ENCODE peak calls at places on chromosomes 13 and 19, in seven cellular contexts. R, L, D, Q, A, H and G are unnamed samples.

GRCh38 chr13:113903361-113903760 is 39.5 kb upstream of the GAS6 start:
- DNase-seq in R (no peak), L (no peak), D (no peak), Q (no peak), A (peak), H (no peak), G (peak)

GRCh38 chr13:26629260-26629659 is 71.8 kb downstream of the WASF3 start:
- DNase-seq in R (no peak), L (no peak), D (no peak), Q (no peak), A (peak), H (no peak), G (peak)

GRCh38 chr13:83414393-83414792 is 467.9 kb downstream of the SLITRK1 start:
- DNase-seq in R (no peak), L (no peak), D (no peak), Q (no peak), A (no peak), H (no peak), G (no peak)

GRCh38 chr19:10134040-10134439 is 14.3 kb upstream of the EIF3G start:
- DNase-seq in R (no peak), L (no peak), D (no peak), Q (no peak), A (no peak), H (no peak), G (no peak)

GRCh38 chr19:756232-756631 is 5.3 kb downstream of the MISP start:
- DNase-seq in R (no peak), L (no peak), D (no peak), Q (no peak), A (peak), H (no peak), G (peak)

GRCh38 chr19:30084390-30084819 is 142.4 kb downstream of the URI1 start:
- DNase-seq in R (no peak), L (no peak), D (peak), Q (no peak), A (no peak), H (no peak), G (no peak)

GRCh38 chr19:901216-902092 is 8.2 kb downstream of the RNU6-9 start:
- DNase-seq in R (no peak), L (no peak), D (no peak), Q (no peak), A (no peak), H (no peak), G (no peak)

GRCh38 chr19:7547153-7547552 is 11.6 kb downstream of the PNPLA6 start:
- DNase-seq in R (no peak), L (no peak), D (no peak), Q (no peak), A (no peak), H (no peak), G (no peak)

GRCh38 chr19:16208064-16208759 is 10.5 kb downstream of the AP1M1 start:
- DNase-seq in R (no peak), L (no peak), D (no peak), Q (no peak), A (no peak), H (no peak), G (no peak)

GRCh38 chr13:111401151-111401550 is 80.7 kb downstream of the TEX29 start:
- DNase-seq in R (no peak), L (no peak), D (no peak), Q (no peak), A (no peak), H (no peak), G (no peak)

GRCh38 chr19:1690570-1691307 is 38.3 kb upstream of the TCF3 start:
- DNase-seq in R (no peak), L (peak), D (peak), Q (no peak), A (no peak), H (peak), G (no peak)

DNA sequence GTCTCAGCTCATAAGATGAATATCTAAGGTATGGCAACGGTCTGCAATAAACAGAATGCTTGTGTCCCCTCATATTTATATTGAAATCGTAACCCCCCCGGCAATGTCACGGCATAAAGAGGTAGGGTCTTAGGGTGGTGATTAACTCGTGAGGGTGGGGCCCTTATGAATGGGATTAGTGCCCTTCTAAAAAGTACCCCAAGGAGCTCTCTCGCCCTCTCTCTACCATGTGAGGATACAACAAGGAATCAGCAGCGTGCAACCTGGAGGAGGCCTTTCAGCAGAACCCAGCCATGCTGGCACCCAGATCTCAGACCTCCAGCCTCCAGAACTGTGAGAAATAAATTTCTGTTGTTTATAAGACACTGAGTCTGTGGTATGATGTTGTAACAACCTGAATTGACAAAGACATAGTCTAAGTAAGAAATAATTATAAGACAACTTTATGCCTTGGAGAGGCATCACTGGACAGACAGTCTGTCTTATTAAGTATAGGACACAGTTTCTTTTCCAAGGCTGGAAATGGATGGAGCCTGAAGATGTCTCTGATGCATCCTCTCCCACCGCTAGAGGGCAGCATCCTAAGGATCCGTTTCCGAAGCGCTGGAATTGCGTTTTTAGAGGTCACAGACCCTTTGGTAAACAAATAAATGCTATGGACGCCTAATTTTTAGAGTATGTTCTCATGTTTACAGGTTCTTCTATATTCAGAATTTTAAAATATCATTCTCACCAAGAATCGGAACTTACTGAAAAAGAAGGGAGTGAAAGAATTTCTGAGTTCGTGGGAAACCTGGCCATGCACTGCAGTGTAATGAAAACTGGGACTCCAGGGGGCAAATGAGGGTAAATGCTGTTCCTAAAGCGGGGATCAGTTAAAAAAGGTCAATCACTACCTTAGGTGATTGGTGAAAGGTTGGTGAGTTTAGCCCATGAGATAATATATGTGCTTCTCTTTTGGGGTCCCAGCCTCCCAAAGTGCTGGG is 13.3 kb upstream of the LEUTX start:
- DNase-seq in R (no peak), L (no peak), D (peak), Q (peak), A (peak), H (peak), G (peak)
- TF ChIP-seq CTCF in R (peak), L (peak), D (peak), Q (peak), A (peak), H (peak), G (peak)

GRCh38 chr19:23273594-23274412 is 23.6 kb upstream of the ZNF724 start:
- DNase-seq in R (peak), L (peak), D (peak), Q (peak), A (peak), H (peak), G (peak)
- TF ChIP-seq CTCF in R (no peak), L (no peak), D (no peak), Q (no peak), A (no peak), H (no peak), G (no peak)

GRCh38 chr19:13526552-13526951 is 20.3 kb upstream of the CACNA1A start:
- DNase-seq in R (no peak), L (no peak), D (no peak), Q (no peak), A (peak), H (peak), G (peak)
- TF ChIP-seq CTCF in R (peak), L (no peak), D (no peak), Q (peak), A (peak), H (peak), G (peak)

GRCh38 chr19:50462970-50463369 is 13.3 kb upstream of the EMC10 start:
- DNase-seq in R (no peak), L (no peak), D (no peak), Q (no peak), A (no peak), H (no peak), G (no peak)

GRCh38 chr19:50465000-50465399 is 11.3 kb upstream of the EMC10 start:
- DNase-seq in R (no peak), L (no peak), D (no peak), Q (no peak), A (no peak), H (no peak), G (no peak)

GRCh38 chr19:50464348-50464747 is 12.0 kb upstream of the EMC10 start:
- DNase-seq in R (no peak), L (no peak), D (no peak), Q (no peak), A (no peak), H (no peak), G (no peak)

GRCh38 chr19:50467566-50467965 is 8.7 kb upstream of the EMC10 start:
- DNase-seq in R (no peak), L (no peak), D (no peak), Q (no peak), A (no peak), H (no peak), G (no peak)

DNA sequence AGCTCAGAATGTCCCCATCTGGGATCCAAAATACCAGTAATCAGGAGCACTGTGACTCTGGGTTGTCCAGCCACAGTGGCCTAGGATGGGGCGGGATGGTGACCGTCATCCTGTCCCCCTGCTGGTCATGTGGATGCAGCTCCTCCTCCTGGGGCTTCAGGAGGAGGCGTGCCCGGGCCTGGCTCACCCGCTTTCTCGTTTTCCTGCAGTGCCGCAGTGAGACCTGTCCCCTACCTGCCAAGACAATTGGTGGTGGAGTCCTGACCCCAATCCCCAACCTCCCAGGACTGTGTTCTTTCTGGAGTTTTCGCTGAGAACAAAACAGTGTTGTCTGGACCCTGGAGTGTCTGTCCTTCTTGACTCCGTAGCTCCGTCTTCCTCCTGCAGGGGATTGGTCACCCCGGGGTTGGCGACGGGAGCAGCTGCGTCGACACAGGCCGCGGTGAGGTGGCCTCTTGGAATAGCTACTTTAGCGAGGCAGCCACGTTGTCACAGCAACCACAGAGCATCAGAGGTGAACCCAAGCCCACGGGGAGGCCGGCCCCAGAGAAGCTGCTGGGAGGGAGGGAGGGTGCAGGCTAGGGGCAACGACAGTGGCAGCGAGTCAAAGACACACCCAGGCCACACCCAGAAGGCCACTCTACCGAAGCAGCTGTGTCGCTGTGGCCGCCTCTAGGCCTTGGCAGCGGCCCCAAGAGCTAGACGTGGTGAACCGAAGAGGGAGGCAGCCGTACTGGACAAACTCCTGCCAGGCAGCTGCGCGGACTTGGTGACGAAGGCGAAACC is 10.1 kb upstream of the EMC10 start:
- DNase-seq in R (no peak), L (peak), D (no peak), Q (no peak), A (no peak), H (peak), G (no peak)
- TF ChIP-seq CTCF in R (peak), L (no peak), D (no peak), Q (no peak), A (peak), H (no peak), G (peak)

GRCh38 chr19:35176183-35176570 is 21.6 kb downstream of the FXYD5 start:
- DNase-seq in R (no peak), L (no peak), D (no peak), Q (no peak), A (no peak), H (no peak), G (no peak)

GRCh38 chr19:35171730-35172129 is 17.2 kb downstream of the FXYD5 start:
- DNase-seq in R (no peak), L (no peak), D (no peak), Q (no peak), A (no peak), H (no peak), G (no peak)

GRCh38 chr19:35177377-35178274 is 23.1 kb downstream of the FXYD5 start:
- DNase-seq in R (no peak), L (no peak), D (no peak), Q (no peak), A (no peak), H (no peak), G (no peak)

GRCh38 chr19:35170359-35171061 is 16.0 kb downstream of the FXYD5 start:
- DNase-seq in R (no peak), L (no peak), D (no peak), Q (no peak), A (no peak), H (no peak), G (no peak)

GRCh38 chr19:35174226-35174625 is 19.7 kb downstream of the FXYD5 start:
- DNase-seq in R (no peak), L (no peak), D (no peak), Q (no peak), A (no peak), H (no peak), G (no peak)
- TF ChIP-seq CTCF in R (no peak), L (no peak), D (no peak), Q (no peak), A (no peak), H (no peak), G (no peak)

GRCh38 chr19:44003461-44004134 is 841 bp downstream of the ZNF230 start:
- DNase-seq in R (no peak), L (no peak), D (peak), Q (no peak), A (no peak), H (peak), G (peak)
- TF ChIP-seq CTCF in R (no peak), L (no peak), D (no peak), Q (no peak), A (no peak), H (no peak), G (no peak)

GRCh38 chr13:34065915-34066314 is 248.0 kb downstream of the RFC3 start:
- DNase-seq in R (no peak), L (no peak), D (no peak), Q (no peak), A (no peak), H (no peak), G (no peak)

GRCh38 chr13:34066344-34066743 is 248.4 kb downstream of the RFC3 start:
- DNase-seq in R (no peak), L (no peak), D (no peak), Q (no peak), A (no peak), H (no peak), G (no peak)

GRCh38 chr13:34070006-34070405 is 252.1 kb downstream of the RFC3 start:
- DNase-seq in R (no peak), L (no peak), D (no peak), Q (no peak), A (no peak), H (no peak), G (peak)

GRCh38 chr13:34076319-34076718 is 258.4 kb downstream of the RFC3 start:
- DNase-seq in R (no peak), L (no peak), D (no peak), Q (no peak), A (peak), H (no peak), G (no peak)

DNA sequence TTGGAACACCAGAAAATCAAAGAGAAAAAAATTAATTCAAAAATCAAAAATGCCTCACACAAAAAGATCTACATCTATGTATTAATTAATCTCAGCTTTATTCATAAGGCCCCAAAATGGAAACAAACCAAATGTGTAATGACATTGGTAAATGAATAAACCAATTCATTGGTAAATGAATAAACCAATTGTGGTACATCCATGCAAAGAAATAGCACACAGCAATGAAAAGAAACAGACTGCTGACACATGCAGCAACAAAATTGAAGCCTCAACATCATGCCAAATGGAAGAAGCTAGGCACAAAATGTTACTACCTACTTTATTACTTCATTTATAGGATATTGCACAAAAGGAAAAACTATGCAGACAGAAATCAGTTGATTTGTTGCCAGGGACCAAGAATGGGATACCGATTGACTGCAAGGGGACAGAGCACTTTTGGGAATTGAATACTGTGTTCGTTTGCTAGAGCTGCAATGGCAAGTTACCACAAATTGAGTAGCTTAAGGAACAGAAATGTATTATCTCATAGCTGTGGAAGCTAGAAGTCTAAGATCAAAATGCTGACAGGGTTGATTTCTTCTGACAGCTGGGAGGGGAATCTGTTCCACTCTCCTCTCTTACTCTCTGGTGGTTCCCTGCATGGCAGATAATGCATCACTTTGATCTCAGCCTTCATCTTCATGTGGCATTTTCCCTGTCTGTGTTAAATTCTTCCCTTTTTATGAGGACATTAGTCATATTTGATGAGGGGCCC is 252.8 kb downstream of the RFC3 start:
- DNase-seq in R (no peak), L (no peak), D (no peak), Q (no peak), A (no peak), H (no peak), G (no peak)
- TF ChIP-seq CTCF in R (no peak), L (no peak), D (no peak), Q (no peak), A (no peak), H (no peak), G (no peak)

DNA sequence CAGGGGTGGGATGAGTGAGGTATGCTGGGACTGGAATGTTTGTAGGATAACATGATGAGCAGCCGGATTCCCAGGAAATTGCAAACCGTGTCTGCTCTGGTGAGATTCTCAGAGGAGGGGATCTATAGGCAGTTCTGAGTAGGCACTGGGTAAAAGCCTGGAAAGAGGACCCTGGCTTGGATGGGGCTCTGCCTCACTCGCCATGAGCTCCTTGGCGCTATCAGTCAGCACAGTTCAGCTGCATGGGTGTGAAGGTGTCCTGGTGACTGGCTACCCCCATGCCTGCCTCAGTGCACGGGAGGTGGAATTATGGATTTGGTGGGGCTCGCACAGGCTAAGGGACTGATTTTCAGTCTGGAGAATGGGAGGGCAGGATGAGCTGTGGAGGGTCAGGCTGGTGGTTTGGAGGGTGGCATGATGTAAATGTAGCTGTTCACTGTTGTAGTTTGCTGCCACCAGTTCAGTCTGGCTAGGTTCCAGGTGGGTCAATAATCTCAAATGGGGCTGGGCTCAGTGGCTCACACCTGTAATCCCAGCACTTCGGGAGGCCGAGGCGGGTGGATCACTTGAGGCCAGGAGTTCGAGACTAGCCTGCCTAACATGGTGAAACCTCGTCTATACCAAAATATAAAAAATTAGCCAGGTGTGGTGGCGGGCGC is 9.2 kb upstream of the ZNF627 start:
- DNase-seq in R (no peak), L (no peak), D (no peak), Q (no peak), A (no peak), H (no peak), G (no peak)
- TF ChIP-seq CTCF in R (no peak), L (no peak), D (no peak), Q (peak), A (no peak), H (no peak), G (no peak)